ENCODE peak calls at places on chromosome 6, in six cellular contexts. Q is cardiac muscle cell, W is fibroblast of lung, L is left ventricle myocardium inferior, N is dorsolateral prefrontal cortex, P is left lung. V is an unnamed sample.
A peak's percentile ranks its signal among the peaks of the same experiment; 100 is the strongest.

GRCh38 chr6:41470341-41471063 is 75.7 kb upstream of the FOXP4 start:
- DNase-seq in Q (peak; percentile 75), W (peak; percentile 62), L (peak; percentile 41), N (no peak), P (peak; percentile 48), V (peak; percentile 40)

GRCh38 chr6:56101141-56101553 is 146.2 kb downstream of the COL21A1 start:
- DNase-seq in Q (peak; percentile 96), W (peak; percentile 96), L (no peak), N (no peak), P (no peak), V (peak; percentile 62)

GRCh38 chr6:39377530-39377929 is 55.0 kb upstream of the KCNK16 start:
- DNase-seq in Q (peak; percentile 88), W (peak; percentile 63), L (peak; percentile 28), N (peak; percentile 82), P (peak; percentile 56), V (peak; percentile 79)

GRCh38 chr6:44671333-44671732 is 283.8 kb downstream of the CDC5L start:
- DNase-seq in Q (no peak), W (no peak), L (no peak), N (no peak), P (no peak), V (no peak)

GRCh38 chr6:77607004-77607403 is 45.8 kb upstream of the MEI4 start:
- DNase-seq in Q (no peak), W (no peak), L (no peak), N (no peak), P (no peak), V (no peak)

GRCh38 chr6:150238294-150238693 is 95.5 kb downstream of the PPP1R14C start:
- DNase-seq in Q (peak; percentile 39), W (no peak), L (peak; percentile 47), N (no peak), P (peak; percentile 57), V (no peak)

GRCh38 chr6:114342826-114343781 is at the start of gene HS3ST5:
- DNase-seq in Q (peak; percentile 14), W (peak; percentile 32), L (no peak), N (peak; percentile 78), P (peak; percentile 32), V (peak; percentile 16)

GRCh38 chr6:28940294-28940858 is 16.6 kb upstream of the TRIM27 start:
- DNase-seq in Q (no peak), W (no peak), L (no peak), N (peak; percentile 49), P (no peak), V (peak; percentile 66)

GRCh38 chr6:34511923-34512737 is 44.0 kb downstream of the SPDEF start:
- DNase-seq in Q (no peak), W (no peak), L (peak; percentile 7), N (peak; percentile 27), P (no peak), V (no peak)

GRCh38 chr6:56794421-56794820 is 151.7 kb upstream of the DST start:
- DNase-seq in Q (no peak), W (peak; percentile 24), L (no peak), N (no peak), P (no peak), V (no peak)

GRCh38 chr6:98832282-98833100 is 1.9 kb upstream of the POU3F2 start:
- DNase-seq in Q (peak; percentile 41), W (peak; percentile 95), L (no peak), N (peak; percentile 81), P (no peak), V (peak; percentile 58)

GRCh38 chr6:160714731-160715130 is 12.7 kb downstream of the PLG start:
- DNase-seq in Q (no peak), W (no peak), L (no peak), N (no peak), P (no peak), V (no peak)

GRCh38 chr6:90192857-90193256 is 103.8 kb downstream of the BACH2 start:
- DNase-seq in Q (no peak), W (no peak), L (no peak), N (no peak), P (no peak), V (no peak)

GRCh38 chr6:56575736-56576135 is 67.0 kb downstream of the DST start:
- DNase-seq in Q (no peak), W (no peak), L (no peak), N (no peak), P (no peak), V (no peak)

GRCh38 chr6:79804732-79805131 is 142.6 kb downstream of the ELOVL4 start:
- DNase-seq in Q (no peak), W (no peak), L (no peak), N (no peak), P (no peak), V (no peak)

GRCh38 chr6:34223964-34224940 is 12.4 kb upstream of the HMGA1 start:
- DNase-seq in Q (peak; percentile 95), W (peak; percentile 88), L (peak; percentile 92), N (peak; percentile 95), P (peak; percentile 93), V (peak; percentile 94)

GRCh38 chr6:20404641-20405032 is 3.0 kb downstream of the E2F3 start:
- DNase-seq in Q (peak; percentile 77), W (peak; percentile 75), L (no peak), N (no peak), P (no peak), V (peak; percentile 60)

GRCh38 chr6:14720411-14721102 is 525.3 kb upstream of the JARID2 start:
- DNase-seq in Q (no peak), W (no peak), L (no peak), N (no peak), P (no peak), V (no peak)

GRCh38 chr6:125944434-125944816 is 12.1 kb upstream of the HINT3 start:
- DNase-seq in Q (peak; percentile 91), W (peak; percentile 71), L (peak; percentile 66), N (peak; percentile 64), P (peak; percentile 85), V (no peak)

GRCh38 chr6:98014791-98015201 is 731.8 kb upstream of the MMS22L start:
- DNase-seq in Q (no peak), W (no peak), L (no peak), N (no peak), P (no peak), V (no peak)

GRCh38 chr6:56808871-56809359 is 146.0 kb upstream of the BEND6 start:
- DNase-seq in Q (no peak), W (peak; percentile 89), L (no peak), N (no peak), P (no peak), V (peak; percentile 47)

GRCh38 chr6:21479140-21479539 is 114.4 kb upstream of the SOX4 start:
- DNase-seq in Q (peak; percentile 90), W (peak; percentile 57), L (no peak), N (no peak), P (no peak), V (no peak)

GRCh38 chr6:572596-573265 is 84.2 kb downstream of the HUS1B start:
- DNase-seq in Q (peak; percentile 14), W (peak; percentile 14), L (no peak), N (no peak), P (no peak), V (no peak)

GRCh38 chr6:158086706-158087518 is 81.2 kb downstream of the SERAC1 start:
- DNase-seq in Q (no peak), W (no peak), L (peak; percentile 37), N (no peak), P (peak; percentile 64), V (no peak)

GRCh38 chr6:39998126-39998525 is 63.9 kb upstream of the MOCS1 start:
- DNase-seq in Q (no peak), W (no peak), L (no peak), N (no peak), P (no peak), V (no peak)

GRCh38 chr6:30399390-30400058 is 54.6 kb downstream of the RPP21 start:
- DNase-seq in Q (peak; percentile 1), W (peak; percentile 27), L (no peak), N (no peak), P (no peak), V (peak; percentile 29)

DNA sequence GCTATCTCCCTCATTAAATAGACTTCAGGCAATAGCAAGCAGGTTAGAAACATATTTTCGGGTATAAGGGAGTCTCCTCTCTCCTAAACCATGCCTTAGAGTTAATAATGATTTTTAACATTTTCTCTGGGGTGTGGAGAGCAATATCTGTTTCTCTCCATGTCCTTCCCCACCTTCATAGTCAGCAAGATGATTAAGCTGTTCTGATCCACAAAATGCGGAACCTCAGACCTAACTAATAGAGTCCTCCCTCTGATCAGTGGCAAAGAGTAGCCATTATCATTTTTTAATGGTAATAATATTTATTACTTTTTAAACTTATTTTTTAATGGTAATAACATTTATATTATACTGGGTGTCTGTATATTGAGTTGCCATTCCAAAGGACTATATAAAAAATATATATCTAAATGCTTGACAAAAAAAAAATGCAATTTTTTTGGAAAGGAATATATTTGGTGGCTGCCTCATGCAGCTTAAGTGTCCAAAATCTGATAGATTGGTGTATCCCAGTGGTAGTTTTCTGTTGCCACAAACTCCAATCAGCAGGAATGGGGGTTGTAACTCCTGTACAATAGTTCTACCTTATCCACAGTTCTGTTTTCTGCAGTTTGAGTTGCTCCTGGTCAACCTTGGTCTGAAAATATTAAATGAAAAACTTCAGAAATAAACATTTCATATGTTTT is 14.0 kb upstream of the BTN3A2 start:
- DNase-seq in Q (no peak), W (no peak), L (no peak), N (no peak), P (no peak), V (no peak)
- H3K27ac ChIP-seq in Q (no peak overlapping the region), W (peak overlapping the region; percentile 76), L (no peak overlapping the region), N (no peak overlapping the region), P (no peak overlapping the region), V (no peak overlapping the region)

GRCh38 chr6:111776236-111777189 is 96.7 kb downstream of the FYN start:
- DNase-seq in Q (no peak), W (peak; percentile 63), L (no peak), N (no peak), P (no peak), V (no peak)
- H3K27ac ChIP-seq in Q (no peak overlapping the region), W (no peak overlapping the region), L (peak overlapping the region; percentile 41), N (no peak overlapping the region), P (no peak overlapping the region), V (no peak overlapping the region)

DNA sequence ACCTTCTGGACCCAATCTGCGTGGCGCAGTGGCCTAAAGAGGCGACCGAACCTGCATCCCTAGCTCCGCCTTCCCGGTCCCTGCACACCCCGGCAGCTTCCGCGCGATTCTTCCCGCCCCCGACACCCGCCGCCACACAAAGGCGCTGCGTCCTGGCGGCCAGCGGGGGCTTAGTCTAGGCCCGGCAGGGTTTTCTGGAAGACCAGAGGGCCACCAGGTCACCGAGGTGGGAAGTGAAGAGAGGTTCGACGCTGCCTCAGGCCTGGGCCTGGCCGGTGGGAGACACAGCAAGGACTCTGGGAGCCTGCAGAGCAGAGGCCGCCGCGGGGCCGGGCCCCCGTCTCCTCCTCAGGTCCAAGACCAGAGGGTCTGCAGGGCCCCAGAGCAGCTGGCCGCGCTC is 154.9 kb downstream of the OR2B2 start:
- DNase-seq in Q (peak; percentile 56), W (no peak), L (no peak), N (no peak), P (peak; percentile 59), V (no peak)
- H3K27ac ChIP-seq in Q (no peak overlapping the region), W (no peak overlapping the region), L (no peak overlapping the region), N (no peak overlapping the region), P (no peak overlapping the region), V (no peak overlapping the region)

GRCh38 chr6:52503853-52504777 is 72.7 kb downstream of the TRAM2 start:
- DNase-seq in Q (peak; percentile 71), W (peak; percentile 87), L (peak; percentile 90), N (no peak), P (peak; percentile 93), V (peak; percentile 98)

GRCh38 chr6:52502306-52503029 is 74.4 kb downstream of the TRAM2 start:
- DNase-seq in Q (no peak), W (no peak), L (no peak), N (no peak), P (no peak), V (no peak)

GRCh38 chr6:52504778-52505127 is 72.1 kb downstream of the TRAM2 start:
- DNase-seq in Q (no peak), W (no peak), L (no peak), N (no peak), P (no peak), V (no peak)

GRCh38 chr6:52505726-52506501 is 70.9 kb downstream of the TRAM2 start:
- DNase-seq in Q (no peak), W (no peak), L (no peak), N (no peak), P (no peak), V (no peak)

GRCh38 chr6:52503344-52503747 is 73.5 kb downstream of the TRAM2 start:
- DNase-seq in Q (no peak), W (peak; percentile 52), L (peak; percentile 34), N (no peak), P (no peak), V (peak; percentile 15)
- H3K27ac ChIP-seq in Q (peak overlapping the region; percentile 38), W (peak overlapping the region; percentile 56), L (peak overlapping the region; percentile 87), N (no peak overlapping the region), P (peak overlapping the region; percentile 77), V (peak overlapping the region; percentile 100)

V was measured in RWPE1.